ENCODE peak calls at places on chromosomes 6 and 20, in five cellular contexts. U is natural killer cell, X is lower lobe of right lung, D is nephron progenitor cell, I is HCT116. V is an unnamed sample.

GRCh38 chr6:100998111-100998510 is 117.0 kb upstream of the ASCC3 start:
- DNase-seq in U (no peak), X (no peak), D (no peak), I (no peak), V (no peak)

GRCh38 chr20:57680131-57680716 is 29.6 kb downstream of the PMEPA1 start:
- DNase-seq in U (peak), X (no peak), D (no peak), I (no peak), V (no peak)

GRCh38 chr6:132161283-132161682 is 210.1 kb upstream of the CCN2 start:
- DNase-seq in U (no peak), X (no peak), D (no peak), I (peak), V (no peak)

GRCh38 chr6:11921017-11921438 is 91.1 kb upstream of the HIVEP1 start:
- DNase-seq in U (no peak), X (no peak), D (no peak), I (peak), V (no peak)

GRCh38 chr20:63507083-63507743 is 8.3 kb upstream of the EEF1A2 start:
- DNase-seq in U (no peak), X (peak), D (no peak), I (no peak), V (no peak)

GRCh38 chr20:2745936-2746635 is 53.5 kb downstream of the EBF4 start:
- DNase-seq in U (no peak), X (no peak), D (no peak), I (no peak), V (peak)

GRCh38 chr20:3653921-3654320 is 9.3 kb downstream of the GFRA4 start:
- DNase-seq in U (no peak), X (no peak), D (no peak), I (no peak), V (no peak)

GRCh38 chr20:31260326-31260932 is 3.0 kb downstream of the DEFB115 start:
- DNase-seq in U (no peak), X (no peak), D (no peak), I (peak), V (no peak)

GRCh38 chr6:39927159-39927558 is 7.1 kb downstream of the MOCS1 start:
- DNase-seq in U (no peak), X (no peak), D (no peak), I (peak), V (no peak)

GRCh38 chr6:7431241-7431593 is 41.6 kb downstream of the RIOK1 start:
- DNase-seq in U (no peak), X (no peak), D (no peak), I (no peak), V (no peak)

GRCh38 chr6:30847971-30848441 is 36.3 kb upstream of the DDR1 start:
- DNase-seq in U (no peak), X (no peak), D (no peak), I (no peak), V (no peak)

GRCh38 chr6:20202070-20202658 is 10.1 kb downstream of the MBOAT1 start:
- DNase-seq in U (no peak), X (no peak), D (no peak), I (no peak), V (no peak)

GRCh38 chr6:159110013-159110412 is 59.2 kb upstream of the FNDC1 start:
- DNase-seq in U (no peak), X (no peak), D (peak), I (peak), V (peak)

GRCh38 chr6:50889912-50890311 is 71.2 kb downstream of the TFAP2B start:
- DNase-seq in U (no peak), X (no peak), D (no peak), I (no peak), V (no peak)

GRCh38 chr6:53436904-53437303 is 88.2 kb upstream of the ELOVL5 start:
- DNase-seq in U (no peak), X (no peak), D (no peak), I (no peak), V (no peak)

GRCh38 chr6:144804246-144804790 is 519.2 kb downstream of the UTRN start:
- DNase-seq in U (no peak), X (no peak), D (no peak), I (no peak), V (no peak)

GRCh38 chr20:43409041-43409913 is 48.4 kb upstream of the SRSF6 start:
- DNase-seq in U (no peak), X (no peak), D (peak), I (peak), V (no peak)

GRCh38 chr20:52105573-52106422 is 85.8 kb downstream of the ZFP64 start:
- DNase-seq in U (no peak), X (no peak), D (peak), I (no peak), V (no peak)

GRCh38 chr6:121093928-121094327 is 240.4 kb downstream of the TBC1D32 start:
- DNase-seq in U (no peak), X (no peak), D (no peak), I (no peak), V (no peak)

GRCh38 chr6:132907915-132908314 is 93.5 kb downstream of the RPS12 start:
- DNase-seq in U (no peak), X (no peak), D (no peak), I (peak), V (no peak)

GRCh38 chr20:15900443-15900842 is 672.8 kb downstream of the KIF16B start:
- DNase-seq in U (no peak), X (no peak), D (no peak), I (no peak), V (no peak)

GRCh38 chr6:137829641-137830083 is 37.4 kb upstream of the TNFAIP3 start:
- DNase-seq in U (no peak), X (no peak), D (no peak), I (no peak), V (no peak)

GRCh38 chr6:42046491-42047219 is 3.7 kb upstream of the TAF8 start:
- DNase-seq in U (no peak), X (no peak), D (no peak), I (no peak), V (no peak)

GRCh38 chr6:146985111-146985510 is 219.1 kb upstream of the STXBP5 start:
- DNase-seq in U (no peak), X (no peak), D (peak), I (no peak), V (no peak)

GRCh38 chr6:126721581-126722145 is 381.7 kb downstream of the CENPW start:
- DNase-seq in U (no peak), X (no peak), D (no peak), I (peak), V (no peak)

GRCh38 chr6:127515794-127516675 is 3.1 kb downstream of the MTCL3 start:
- DNase-seq in U (peak), X (peak), D (peak), I (peak), V (peak)

DNA sequence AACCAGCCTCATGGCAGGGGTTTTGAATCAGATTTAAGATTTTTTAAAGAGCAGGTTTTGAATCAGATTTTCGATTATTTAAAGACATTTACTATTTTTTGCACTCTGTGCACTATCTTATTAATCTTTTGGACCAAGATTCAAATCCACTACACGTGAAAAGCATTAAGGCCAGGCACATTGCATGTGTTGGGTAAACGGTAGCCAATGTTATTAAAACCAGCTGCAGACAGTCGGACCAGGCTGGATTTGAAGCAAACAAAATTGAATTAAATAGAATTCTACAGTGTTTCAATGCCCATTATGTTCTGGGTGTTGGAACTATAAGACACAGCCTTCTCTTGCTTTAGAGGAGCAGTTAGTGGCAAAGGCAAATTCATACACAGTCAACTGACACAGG is 7.7 kb downstream of the HLA-DOA start:
- DNase-seq in U (no peak), X (no peak), D (no peak), I (no peak), V (no peak)
- TF ChIP-seq CTCF in U (no peak), X (no peak), D (no peak), I (no peak), V (no peak)

GRCh38 chr6:46741910-46742309 is 4.8 kb upstream of the ANKRD66 start:
- DNase-seq in U (no peak), X (no peak), D (no peak), I (no peak), V (no peak)
- TF ChIP-seq CTCF in U (no peak), X (no peak), D (no peak), I (no peak), V (no peak)

GRCh38 chr20:11271319-11271718 is 597.5 kb upstream of the JAG1 start:
- DNase-seq in U (no peak), X (no peak), D (peak), I (no peak), V (no peak)
- TF ChIP-seq CTCF in U (no peak), X (no peak), D (no peak), I (no peak), V (peak)

GRCh38 chr20:17963114-17963897 is 5.3 kb downstream of the SNX5 start:
- DNase-seq in U (no peak), X (no peak), D (no peak), I (no peak), V (no peak)
- TF ChIP-seq CTCF in U (no peak), X (no peak), D (no peak), I (no peak), V (no peak)

GRCh38 chr20:5513975-5514516 is 197.3 kb upstream of the PROKR2 start:
- DNase-seq in U (no peak), X (no peak), D (no peak), I (peak), V (no peak)
- TF ChIP-seq CTCF in U (no peak), X (no peak), D (no peak), I (no peak), V (no peak)

GRCh38 chr20:56171087-56172012 is 77.2 kb upstream of the MC3R start:
- DNase-seq in U (no peak), X (no peak), D (no peak), I (no peak), V (no peak)
- TF ChIP-seq CTCF in U (no peak), X (peak), D (no peak), I (no peak), V (peak)

GRCh38 chr20:12570371-12570770 is 438.4 kb upstream of the SPTLC3 start:
- DNase-seq in U (no peak), X (no peak), D (peak), I (no peak), V (no peak)
- TF ChIP-seq CTCF in U (no peak), X (no peak), D (peak), I (peak), V (peak)

GRCh38 chr6:166223091-166223490 is 55.4 kb upstream of the TBXT start:
- DNase-seq in U (no peak), X (no peak), D (no peak), I (no peak), V (no peak)
- TF ChIP-seq CTCF in U (no peak), X (no peak), D (no peak), I (no peak), V (no peak)

DNA sequence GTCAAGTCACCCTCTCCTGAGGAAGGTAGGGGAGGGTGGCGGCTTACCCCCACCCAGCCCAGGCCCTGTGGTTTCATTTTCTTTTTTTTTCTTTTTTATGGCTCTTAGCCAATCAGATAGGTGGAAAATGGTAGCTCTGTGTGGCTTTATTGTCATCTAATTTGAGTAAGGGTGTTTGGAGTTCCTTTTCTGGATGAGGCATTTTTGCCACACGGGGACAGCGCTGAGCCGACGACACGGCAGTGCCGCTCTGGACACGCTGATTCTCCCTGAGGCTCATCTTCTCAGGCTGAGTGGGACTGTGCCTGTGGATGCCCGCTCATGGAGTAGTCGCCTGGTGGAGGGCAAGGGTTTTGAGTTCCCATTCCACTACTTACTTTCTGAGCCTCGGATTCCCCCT is 37.6 kb upstream of the ANGPT4 start:
- DNase-seq in U (no peak), X (no peak), D (no peak), I (peak), V (no peak)
- TF ChIP-seq CTCF in U (no peak), X (no peak), D (no peak), I (peak), V (peak)